ENCODE peak calls at places on chromosomes 11 and 22, in six cellular contexts. One of them, this sample, is unnamed.

GRCh38 chr11:117144477-117145392 is 648 bp downstream of the PAFAH1B2 start:
- DNase-seq in CD8-positive, alpha-beta T cell: peak; percentile 3
- DNase-seq in hepatic stellate cell: peak; percentile 79
- DNase-seq in CD8-positive, alpha-beta memory T cell: no peak
- DNase-seq in D721Med: peak; percentile 34
- DNase-seq in brain microvascular endothelial cell: peak; percentile 77
- DNase-seq in this sample: peak; percentile 72

GRCh38 chr11:70611166-70611565 is 212.8 kb downstream of the CTTN start:
- DNase-seq in hepatic stellate cell: no peak
- DNase-seq in CD8-positive, alpha-beta T cell: no peak
- DNase-seq in brain microvascular endothelial cell: no peak
- DNase-seq in D721Med: no peak
- DNase-seq in CD8-positive, alpha-beta memory T cell: no peak
- DNase-seq in this sample: no peak

GRCh38 chr11:44621784-44622183 is 56.3 kb downstream of the CD82 start:
- DNase-seq in CD8-positive, alpha-beta memory T cell: peak; percentile 8
- DNase-seq in CD8-positive, alpha-beta T cell: no peak
- DNase-seq in D721Med: no peak
- DNase-seq in brain microvascular endothelial cell: no peak
- DNase-seq in hepatic stellate cell: no peak
- DNase-seq in this sample: no peak

GRCh38 chr11:104159356-104159755 is 4.6 kb downstream of the PDGFD start:
- DNase-seq in brain microvascular endothelial cell: no peak
- DNase-seq in hepatic stellate cell: no peak
- DNase-seq in CD8-positive, alpha-beta memory T cell: no peak
- DNase-seq in D721Med: no peak
- DNase-seq in CD8-positive, alpha-beta T cell: no peak
- DNase-seq in this sample: no peak

GRCh38 chr22:20798218-20798617 is 24.3 kb downstream of the SERPIND1 start:
- DNase-seq in D721Med: no peak
- DNase-seq in CD8-positive, alpha-beta T cell: no peak
- DNase-seq in CD8-positive, alpha-beta memory T cell: no peak
- DNase-seq in hepatic stellate cell: no peak
- DNase-seq in brain microvascular endothelial cell: no peak
- DNase-seq in this sample: no peak

GRCh38 chr11:122655527-122656072 is at the start of gene UBASH3B:
- DNase-seq in CD8-positive, alpha-beta T cell: peak; percentile 10
- DNase-seq in brain microvascular endothelial cell: peak; percentile 89
- DNase-seq in hepatic stellate cell: peak; percentile 80
- DNase-seq in CD8-positive, alpha-beta memory T cell: peak; percentile 74
- DNase-seq in D721Med: peak; percentile 25
- DNase-seq in this sample: peak; percentile 82

GRCh38 chr11:1287928-1288327 is 21.5 kb downstream of the TOLLIP start:
- DNase-seq in CD8-positive, alpha-beta T cell: no peak
- DNase-seq in D721Med: no peak
- DNase-seq in hepatic stellate cell: no peak
- DNase-seq in brain microvascular endothelial cell: no peak
- DNase-seq in CD8-positive, alpha-beta memory T cell: peak; percentile 24
- DNase-seq in this sample: no peak

GRCh38 chr11:96123301-96123700 is 199.4 kb upstream of the MTMR2 start:
- DNase-seq in hepatic stellate cell: no peak
- DNase-seq in CD8-positive, alpha-beta T cell: no peak
- DNase-seq in CD8-positive, alpha-beta memory T cell: peak; percentile 71
- DNase-seq in brain microvascular endothelial cell: no peak
- DNase-seq in D721Med: no peak
- DNase-seq in this sample: no peak

GRCh38 chr22:38122616-38123015 is 12.1 kb upstream of the BAIAP2L2 start:
- DNase-seq in D721Med: no peak
- DNase-seq in CD8-positive, alpha-beta T cell: no peak
- DNase-seq in hepatic stellate cell: no peak
- DNase-seq in brain microvascular endothelial cell: no peak
- DNase-seq in CD8-positive, alpha-beta memory T cell: no peak
- DNase-seq in this sample: no peak

GRCh38 chr22:42437488-42438292 is 5.5 kb upstream of the NFAM1 start:
- DNase-seq in CD8-positive, alpha-beta T cell: peak; percentile 68
- DNase-seq in hepatic stellate cell: peak; percentile 76
- DNase-seq in CD8-positive, alpha-beta memory T cell: peak; percentile 90
- DNase-seq in D721Med: peak; percentile 39
- DNase-seq in brain microvascular endothelial cell: peak; percentile 11
- DNase-seq in this sample: peak; percentile 7

GRCh38 chr11:2991477-2992233 is 474 bp downstream of the NAP1L4 start:
- DNase-seq in CD8-positive, alpha-beta T cell: no peak
- DNase-seq in brain microvascular endothelial cell: peak; percentile 12
- DNase-seq in CD8-positive, alpha-beta memory T cell: no peak
- DNase-seq in D721Med: no peak
- DNase-seq in hepatic stellate cell: peak; percentile 67
- DNase-seq in this sample: peak; percentile 57

GRCh38 chr11:120205596-120206161 is 5.2 kb upstream of the OAF start:
- DNase-seq in brain microvascular endothelial cell: peak; percentile 53
- DNase-seq in CD8-positive, alpha-beta T cell: no peak
- DNase-seq in hepatic stellate cell: no peak
- DNase-seq in D721Med: no peak
- DNase-seq in CD8-positive, alpha-beta memory T cell: no peak
- DNase-seq in this sample: peak; percentile 53

GRCh38 chr22:34696557-34696956 is 369.4 kb upstream of the ISX start:
- DNase-seq in hepatic stellate cell: no peak
- DNase-seq in CD8-positive, alpha-beta memory T cell: no peak
- DNase-seq in CD8-positive, alpha-beta T cell: no peak
- DNase-seq in brain microvascular endothelial cell: no peak
- DNase-seq in D721Med: no peak
- DNase-seq in this sample: no peak